ENCODE peak calls at places on chromosomes 11 and 22, in eight cellular contexts. Q is SK-N-SH, S is uterus, E is cardiac fibroblast, W is choroid plexus epithelial cell, R is B cell, C is neural crest cell, J is fibroblast of mammary gland. T is an unnamed sample.

GRCh38 chr11:47527186-47527585 is 25.7 kb downstream of the CELF1 start:
- DNase-seq in Q (no peak), E (no peak), C (no peak), S (no peak), R (no peak), J (no peak), W (no peak), T (no peak)

GRCh38 chr22:46986788-46987187 is 224.3 kb downstream of the TBC1D22A start:
- DNase-seq in J (no peak), C (no peak), S (no peak), E (no peak), W (no peak), Q (no peak), R (no peak), T (no peak)

GRCh38 chr11:65968600-65969482 is 7.3 kb downstream of the SART1 start:
- DNase-seq in S (no peak), W (no peak), R (no peak), E (no peak), Q (no peak), J (peak), C (no peak), T (no peak)

GRCh38 chr11:8767466-8768142 is 85.0 kb downstream of the RPL27A start:
- DNase-seq in S (no peak), W (no peak), C (no peak), E (peak), Q (no peak), R (no peak), J (peak), T (no peak)

GRCh38 chr11:111334495-111335123 is 36.3 kb downstream of the POU2AF3 start:
- DNase-seq in W (no peak), E (no peak), R (no peak), C (no peak), Q (peak), S (no peak), J (no peak), T (no peak)

GRCh38 chr22:46758867-46759290 is 3.6 kb upstream of the TBC1D22A start:
- DNase-seq in Q (peak), W (peak), R (no peak), E (peak), J (peak), S (no peak), C (peak), T (peak)

GRCh38 chr22:21032037-21032842 is at the start of gene SLC7A4:
- DNase-seq in E (no peak), C (no peak), S (no peak), W (no peak), J (no peak), R (peak), Q (peak), T (no peak)

GRCh38 chr11:67638535-67639437 is 777 bp downstream of the TBX10 start:
- DNase-seq in C (no peak), Q (no peak), J (no peak), E (no peak), S (no peak), R (peak), W (no peak), T (no peak)

GRCh38 chr11:47905358-47906059 is 57.4 kb upstream of the NUP160 start:
- DNase-seq in W (peak), R (no peak), Q (no peak), S (no peak), C (no peak), E (peak), J (no peak), T (no peak)

GRCh38 chr22:47023871-47024270 is 261.4 kb downstream of the TBC1D22A start:
- DNase-seq in J (no peak), S (no peak), Q (no peak), C (no peak), E (no peak), W (no peak), R (no peak), T (no peak)

GRCh38 chr11:28417601-28418323 is 309.6 kb downstream of the METTL15 start:
- DNase-seq in W (no peak), R (no peak), C (no peak), S (no peak), Q (no peak), E (no peak), J (no peak), T (no peak)

GRCh38 chr11:68041617-68042218 is 2.9 kb downstream of the TCIRG1 start:
- DNase-seq in Q (no peak), R (no peak), W (no peak), S (no peak), C (no peak), J (no peak), E (no peak), T (no peak)

GRCh38 chr22:50189849-50190181 is 4.1 kb downstream of the TRABD start:
- DNase-seq in E (no peak), J (peak), S (no peak), C (no peak), W (peak), R (no peak), Q (no peak), T (no peak)

GRCh38 chr11:101915811-101916291 is 471 bp downstream of the ANGPTL5 start:
- DNase-seq in R (peak), S (no peak), J (peak), C (no peak), Q (peak), E (peak), W (peak), T (no peak)

GRCh38 chr11:120511116-120511803 is at the start of gene GRIK4:
- DNase-seq in J (peak), R (peak), E (peak), W (peak), Q (peak), C (peak), S (peak), T (peak)

GRCh38 chr11:22711212-22711770 is 44.9 kb downstream of the GAS2 start:
- DNase-seq in Q (no peak), J (no peak), C (no peak), W (no peak), R (no peak), E (no peak), S (no peak), T (no peak)
- TF ChIP-seq CTCF in Q (no peak), J (no peak), C (no peak), W (no peak), R (no peak), E (no peak), S (no peak), T (no peak)

GRCh38 chr11:123020968-123021367 is 39.3 kb upstream of the BSX start:
- DNase-seq in Q (peak), C (peak), E (peak), S (no peak), J (peak), W (peak), R (peak), T (no peak)
- TF ChIP-seq CTCF in Q (peak), C (peak), E (peak), S (no peak), J (peak), W (peak), R (peak), T (peak)

DNA sequence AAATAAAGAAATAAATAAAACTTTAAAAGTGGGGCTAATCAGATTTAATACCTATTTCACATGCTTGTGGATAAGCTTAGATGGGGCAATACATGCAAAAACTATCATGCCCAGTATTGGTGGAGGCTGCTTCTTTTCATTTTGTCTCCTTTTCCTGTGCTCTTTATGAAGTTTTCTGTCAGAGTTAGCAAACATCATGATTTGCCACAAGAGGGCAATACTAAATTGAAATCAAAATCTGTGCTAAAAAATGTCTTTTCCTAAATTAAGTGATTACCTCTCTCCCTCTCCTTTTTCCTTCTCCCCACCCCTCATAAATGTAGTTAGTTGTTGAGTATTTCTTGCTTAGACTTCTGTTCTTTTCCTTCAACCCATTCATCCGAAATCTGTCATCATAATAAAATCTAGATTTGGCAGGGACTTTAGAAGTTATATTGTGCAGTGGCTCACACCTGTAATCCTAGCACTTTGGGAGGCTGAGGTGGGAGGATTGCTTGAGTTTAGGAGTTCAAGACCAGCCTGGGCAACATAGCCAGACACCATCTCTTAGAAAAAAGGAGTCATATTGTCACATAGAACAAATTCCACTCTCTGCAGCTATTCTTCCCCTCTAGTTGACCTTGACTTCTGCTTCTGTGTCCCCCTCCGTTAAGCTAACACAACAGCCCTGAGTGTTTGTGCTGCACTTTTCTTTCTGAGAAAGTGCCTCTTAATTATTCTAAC is 4.7 kb upstream of the ARHGAP42 start:
- DNase-seq in C (no peak), E (peak), R (no peak), W (peak), S (no peak), Q (no peak), J (peak), T (no peak)
- TF ChIP-seq CTCF in C (peak), E (peak), R (peak), W (peak), S (peak), Q (peak), J (peak), T (no peak)

GRCh38 chr22:30219668-30220278 is 26.8 kb downstream of the LIF start:
- DNase-seq in Q (no peak), J (no peak), S (no peak), C (no peak), R (no peak), E (no peak), W (no peak), T (no peak)

GRCh38 chr22:30221121-30221992 is 25.2 kb downstream of the LIF start:
- DNase-seq in C (no peak), J (no peak), Q (no peak), R (peak), E (no peak), W (no peak), S (no peak), T (peak)

GRCh38 chr22:30217698-30218565 is 28.6 kb downstream of the LIF start:
- DNase-seq in W (no peak), E (no peak), C (no peak), R (no peak), J (no peak), Q (no peak), S (no peak), T (no peak)

GRCh38 chr22:30220338-30221009 is 26.1 kb downstream of the LIF start:
- DNase-seq in C (no peak), W (no peak), E (no peak), Q (no peak), S (no peak), R (no peak), J (no peak), T (no peak)

GRCh38 chr22:30219049-30219448 is 27.5 kb downstream of the LIF start:
- DNase-seq in J (no peak), W (no peak), C (no peak), R (no peak), E (no peak), Q (no peak), S (no peak), T (no peak)
- TF ChIP-seq CTCF in J (no peak), W (peak), C (peak), R (no peak), E (no peak), Q (peak), S (no peak), T (no peak)

T was measured in natural killer cell.